ENCODE peak calls at places on chromosomes 4 and X, in four cellular contexts. H is endothelial cell of umbilical vein, R is gastrocnemius medialis, Y is brain microvascular endothelial cell. W is an unnamed sample.

GRCh38 chrX:12956704-12957541 is 18.0 kb upstream of the TMSB4X start:
- DNase-seq in H (peak; percentile 77), R (peak; percentile 19), Y (no peak), W (peak; percentile 74)

GRCh38 chrX:21004835-21005234 is 369.4 kb upstream of the CNKSR2 start:
- DNase-seq in H (no peak), R (no peak), Y (no peak), W (no peak)

GRCh38 chrX:126994011-126994410 is 174.5 kb downstream of the PRR32 start:
- DNase-seq in H (no peak), R (no peak), Y (no peak), W (no peak)

GRCh38 chr4:46392421-46392820 is 2.5 kb upstream of the GABRA2 start:
- DNase-seq in H (no peak), R (no peak), Y (no peak), W (no peak)

GRCh38 chr4:7045961-7046921 is 3.1 kb downstream of the TADA2B start:
- DNase-seq in H (no peak), R (peak; percentile 77), Y (no peak), W (no peak)

GRCh38 chrX:22690116-22690515 is 309.6 kb upstream of the DDX53 start:
- DNase-seq in H (no peak), R (no peak), Y (no peak), W (no peak)

GRCh38 chrX:68681443-68681941 is 34.0 kb downstream of the STARD8 start:
- DNase-seq in H (no peak), R (no peak), Y (peak; percentile 40), W (peak; percentile 4)

GRCh38 chr4:167956676-167957075 is 135.7 kb upstream of the ANXA10 start:
- DNase-seq in H (peak; percentile 28), R (no peak), Y (no peak), W (no peak)

GRCh38 chr4:57037982-57038604 is 59.4 kb downstream of the POLR2B start:
- DNase-seq in H (peak; percentile 59), R (no peak), Y (no peak), W (peak; percentile 49)

GRCh38 chrX:3428762-3429161 is 82.3 kb upstream of the MXRA5 start:
- DNase-seq in H (no peak), R (no peak), Y (no peak), W (no peak)

GRCh38 chrX:114071412-114071811 is 512.5 kb upstream of the HTR2C start:
- DNase-seq in H (no peak), R (no peak), Y (no peak), W (no peak)

GRCh38 chrX:118183606-118184005 is 67.0 kb upstream of the KLHL13 start:
- DNase-seq in H (no peak), R (no peak), Y (no peak), W (no peak)
- TF ChIP-seq CTCF in H (no peak), R (no peak), Y (no peak), W (peak; percentile 17)

GRCh38 chr4:119209586-119209985 is 2.9 kb upstream of the USP53 start:
- DNase-seq in H (no peak), R (no peak), Y (no peak), W (no peak)

GRCh38 chr4:119212251-119212963 is at the start of gene USP53:
- DNase-seq in H (peak; percentile 99), R (peak; percentile 99), Y (peak; percentile 99), W (peak; percentile 99)

GRCh38 chr4:119210760-119211159 is 1.8 kb upstream of the USP53 start:
- DNase-seq in H (no peak), R (no peak), Y (no peak), W (no peak)

GRCh38 chr4:119211856-119212250 is 660 bp upstream of the USP53 start:
- DNase-seq in H (no peak), R (no peak), Y (no peak), W (no peak)

GRCh38 chr4:119212964-119213606 is 572 bp downstream of the USP53 start:
- DNase-seq in H (peak; percentile 95), R (peak; percentile 94), Y (peak; percentile 97), W (peak; percentile 79)
- TF ChIP-seq CTCF in H (peak; percentile 15), R (no peak), Y (peak; percentile 66), W (no peak)

DNA sequence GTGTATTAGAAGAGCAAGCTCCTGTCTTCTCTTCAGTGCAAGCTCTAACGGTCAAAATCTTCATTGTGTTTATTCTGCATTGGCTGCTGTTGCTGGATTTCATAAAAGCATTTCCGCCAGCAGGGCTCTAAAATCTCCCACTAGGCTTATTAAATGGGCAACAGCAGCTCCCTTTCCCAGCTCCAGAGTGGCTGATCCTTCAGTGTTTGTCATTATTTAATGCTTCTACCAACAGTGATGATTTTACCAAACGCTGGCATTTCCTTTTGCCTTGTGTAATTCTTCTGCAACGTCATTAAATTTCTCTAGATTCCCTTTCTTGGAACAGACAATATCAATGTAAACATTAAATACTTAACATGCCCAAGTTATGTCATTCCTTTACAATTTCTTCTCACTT is 20.1 kb downstream of the SLC7A11 start:
- DNase-seq in H (peak; percentile 79), R (no peak), Y (peak; percentile 66), W (no peak)
- TF ChIP-seq CTCF in H (no peak), R (no peak), Y (peak; percentile 30), W (no peak)

DNA sequence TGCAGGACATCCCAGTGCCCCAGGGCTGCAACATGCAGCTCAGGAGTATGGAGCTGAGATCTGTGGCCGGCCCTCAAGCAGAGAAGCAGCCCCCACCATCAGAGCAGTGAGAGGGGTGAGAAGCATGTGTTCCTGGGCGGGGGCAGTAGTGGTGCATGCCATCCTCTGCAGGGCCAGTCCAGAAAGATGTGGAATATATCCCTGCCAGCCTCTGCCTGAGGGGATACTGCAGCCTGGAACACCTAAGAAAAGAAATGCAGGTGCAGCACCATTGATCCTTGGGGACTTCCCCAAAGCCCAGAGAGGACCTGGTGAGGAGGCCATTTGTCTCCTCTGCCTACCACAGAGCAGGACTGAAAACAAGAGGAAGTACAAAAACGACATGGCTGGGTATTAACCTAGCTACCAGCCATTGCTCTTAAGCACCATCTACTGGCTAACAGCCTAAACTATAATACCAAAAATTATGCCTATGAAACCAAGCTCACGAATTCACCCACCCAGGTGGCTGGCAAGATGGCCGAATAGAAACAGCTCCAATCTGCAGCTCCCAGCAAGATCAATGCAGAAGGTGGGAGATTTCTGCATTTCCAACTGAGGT is 158.8 kb downstream of the ADGRA3 start:
- DNase-seq in H (peak; percentile 4), R (no peak), Y (peak; percentile 9), W (no peak)
- TF ChIP-seq CTCF in H (no peak), R (no peak), Y (peak; percentile 70), W (no peak)

DNA sequence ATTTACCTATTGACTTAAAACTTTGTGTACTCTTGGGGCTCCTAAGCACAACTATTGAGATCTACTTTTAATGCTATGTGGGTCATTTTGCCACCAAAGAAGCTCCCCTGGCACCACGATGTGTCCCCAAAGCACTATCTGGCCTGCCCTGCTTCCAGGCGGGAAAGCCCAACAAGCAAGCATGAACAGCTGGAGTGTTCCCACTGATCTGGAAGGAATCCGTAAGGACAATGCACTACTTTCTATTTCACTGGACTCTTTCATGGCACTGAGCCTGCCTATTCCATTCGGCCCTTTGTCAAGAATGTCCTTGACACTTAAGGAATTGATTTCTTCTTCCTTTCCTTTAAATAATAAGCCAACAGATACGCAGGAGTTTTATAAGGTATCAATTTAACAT is 38.8 kb downstream of the GRIA3 start:
- DNase-seq in H (no peak), R (no peak), Y (no peak), W (no peak)
- TF ChIP-seq CTCF in H (no peak), R (no peak), Y (no peak), W (no peak)

DNA sequence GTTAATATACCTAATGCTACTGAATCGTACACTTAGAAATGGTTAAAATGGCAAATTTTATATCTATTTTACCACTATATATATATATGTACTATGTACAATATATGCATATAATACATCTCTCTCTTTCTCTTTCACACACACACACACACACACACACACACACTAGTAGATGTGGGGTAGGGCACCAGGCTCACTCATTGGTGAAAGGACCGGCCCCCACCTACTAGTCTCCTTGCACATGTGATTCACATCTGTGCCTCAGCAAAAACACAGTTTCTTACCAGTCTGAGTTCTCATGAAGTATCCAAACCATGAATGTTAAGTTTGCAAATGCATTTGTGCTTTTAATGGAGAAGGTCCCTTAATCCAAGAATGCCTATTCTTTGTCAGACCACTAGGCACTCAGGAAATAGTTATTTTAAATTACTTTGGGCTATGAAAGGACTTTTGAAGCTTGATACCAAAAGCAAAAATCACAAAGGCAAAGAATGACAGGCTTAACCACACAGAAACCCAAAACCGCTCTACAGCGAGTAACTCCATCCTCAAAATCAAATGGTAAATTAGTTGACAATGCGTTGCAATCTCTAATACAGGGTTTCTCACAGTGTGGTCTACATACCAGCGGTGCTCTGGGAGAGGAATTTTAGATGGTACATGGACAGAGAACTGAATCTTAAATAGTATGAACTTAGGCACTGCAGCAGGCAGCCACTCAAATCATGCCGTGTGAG is 5.8 kb downstream of the TSC22D3 start:
- DNase-seq in H (no peak), R (no peak), Y (no peak), W (no peak)
- TF ChIP-seq CTCF in H (no peak), R (no peak), Y (no peak), W (no peak)

W was measured in activated CD8-positive, alpha-beta T cell treated with anti-CD3 and anti-CD28 coated beads for 36 hours.